ENCODE peak calls at places on chromosomes 2 and 18, in six cellular contexts. Q, B, R, P, K and G are unnamed samples.

GRCh38 chr2:86333378-86333777 is 4.0 kb downstream of the REEP1 start:
- DNase-seq in Q (no peak), B (no peak), R (no peak), P (no peak), K (no peak), G (no peak)

GRCh38 chr18:55395811-55396210 is 192.2 kb downstream of the TCF4 start:
- DNase-seq in Q (no peak), B (no peak), R (no peak), P (no peak), K (no peak), G (no peak)

GRCh38 chr18:12423820-12424219 is 16.1 kb downstream of the PRELID3A start:
- DNase-seq in Q (no peak), B (no peak), R (peak), P (no peak), K (no peak), G (no peak)

GRCh38 chr2:88517759-88518201 is 65.3 kb upstream of the FOXI3 start:
- DNase-seq in Q (no peak), B (no peak), R (no peak), P (no peak), K (no peak), G (no peak)

GRCh38 chr2:42359894-42360483 is 1.0 kb downstream of the COX7A2L start:
- DNase-seq in Q (no peak), B (no peak), R (no peak), P (no peak), K (no peak), G (no peak)

GRCh38 chr18:25759111-25759510 is 331.3 kb downstream of the SS18 start:
- DNase-seq in Q (no peak), B (no peak), R (no peak), P (no peak), K (no peak), G (no peak)

GRCh38 chr2:141062443-141062842 is 1068.4 kb downstream of the LRP1B start:
- DNase-seq in Q (no peak), B (no peak), R (peak), P (no peak), K (no peak), G (no peak)

GRCh38 chr2:64311191-64311910 is 142.6 kb upstream of the LGALSL start:
- DNase-seq in Q (no peak), B (no peak), R (no peak), P (no peak), K (no peak), G (no peak)

GRCh38 chr2:135694711-135695110 is 46.9 kb upstream of the UBXN4 start:
- DNase-seq in Q (no peak), B (no peak), R (no peak), P (no peak), K (no peak), G (no peak)

GRCh38 chr2:135647836-135648579 is 93.6 kb upstream of the UBXN4 start:
- DNase-seq in Q (no peak), B (no peak), R (no peak), P (no peak), K (no peak), G (no peak)

GRCh38 chr2:11778923-11779757 is 32.7 kb downstream of the LPIN1 start:
- DNase-seq in Q (no peak), B (peak), R (peak), P (peak), K (peak), G (no peak)

GRCh38 chr2:212929116-212929515 is 222.3 kb downstream of the IKZF2 start:
- DNase-seq in Q (no peak), B (no peak), R (no peak), P (no peak), K (peak), G (no peak)

GRCh38 chr2:229761663-229762062 is 47.3 kb upstream of the DNER start:
- DNase-seq in Q (no peak), B (no peak), R (no peak), P (no peak), K (no peak), G (no peak)

GRCh38 chr2:213834331-213834730 is 550.1 kb downstream of the SPAG16 start:
- DNase-seq in Q (no peak), B (no peak), R (no peak), P (no peak), K (no peak), G (no peak)

GRCh38 chr2:13522917-13523821 is 806.4 kb downstream of the TRIB2 start:
- DNase-seq in Q (no peak), B (no peak), R (no peak), P (peak), K (no peak), G (no peak)

GRCh38 chr18:25826823-25827617 is 263.4 kb downstream of the SS18 start:
- DNase-seq in Q (no peak), B (no peak), R (peak), P (no peak), K (no peak), G (no peak)

GRCh38 chr2:121319941-121320340 is 34.9 kb upstream of the TFCP2L1 start:
- DNase-seq in Q (no peak), B (no peak), R (no peak), P (no peak), K (no peak), G (no peak)

GRCh38 chr2:197894751-197895274 is 90.4 kb downstream of the PLCL1 start:
- DNase-seq in Q (no peak), B (no peak), R (no peak), P (no peak), K (no peak), G (no peak)

GRCh38 chr2:128069769-128070168 is 21.2 kb upstream of the UGGT1 start:
- DNase-seq in Q (no peak), B (peak), R (no peak), P (peak), K (no peak), G (no peak)

GRCh38 chr2:193187816-193188215 is 993.1 kb upstream of the TMEFF2 start:
- DNase-seq in Q (no peak), B (no peak), R (no peak), P (no peak), K (no peak), G (no peak)

GRCh38 chr2:95208101-95208500 is 780 bp downstream of the ZNF892 start:
- DNase-seq in Q (no peak), B (no peak), R (no peak), P (no peak), K (no peak), G (no peak)

GRCh38 chr2:159939946-159940345 is 122.5 kb downstream of the PLA2R1 start:
- DNase-seq in Q (no peak), B (no peak), R (no peak), P (no peak), K (peak), G (peak)

GRCh38 chr18:51621103-51621969 is 423.9 kb upstream of the MEX3C start:
- DNase-seq in Q (peak), B (peak), R (peak), P (peak), K (peak), G (no peak)

GRCh38 chr2:31980674-31981356 is 30.0 kb downstream of the MEMO1 start:
- DNase-seq in Q (no peak), B (no peak), R (peak), P (no peak), K (peak), G (no peak)

GRCh38 chr18:72808688-72809087 is 59.1 kb downstream of the NETO1 start:
- DNase-seq in Q (no peak), B (no peak), R (peak), P (no peak), K (no peak), G (no peak)

GRCh38 chr2:56009758-56010534 is 86.4 kb upstream of the EFEMP1 start:
- DNase-seq in Q (peak), B (no peak), R (peak), P (no peak), K (peak), G (no peak)

GRCh38 chr2:240922982-240923537 is 16.9 kb downstream of the CROCC2 start:
- DNase-seq in Q (no peak), B (peak), R (no peak), P (no peak), K (no peak), G (no peak)

GRCh38 chr2:38423763-38424162 is 46.7 kb upstream of the ATL2 start:
- DNase-seq in Q (no peak), B (no peak), R (no peak), P (no peak), K (no peak), G (no peak)

GRCh38 chr2:191382801-191383200 is 137.6 kb downstream of the MYO1B start:
- DNase-seq in Q (no peak), B (no peak), R (no peak), P (peak), K (no peak), G (no peak)

GRCh38 chr2:205800804-205801203 is 118.5 kb downstream of the NRP2 start:
- DNase-seq in Q (no peak), B (no peak), R (no peak), P (peak), K (no peak), G (no peak)

GRCh38 chr2:42755161-42755900 is 8.6 kb downstream of the OXER1 start:
- DNase-seq in Q (no peak), B (no peak), R (no peak), P (no peak), K (no peak), G (no peak)

GRCh38 chr2:189208254-189208653 is 28.7 kb upstream of the COL5A2 start:
- DNase-seq in Q (no peak), B (no peak), R (no peak), P (no peak), K (no peak), G (no peak)

GRCh38 chr2:46979611-46980010 is 64.0 kb upstream of the MCFD2 start:
- DNase-seq in Q (no peak), B (no peak), R (no peak), P (no peak), K (no peak), G (no peak)

GRCh38 chr2:121529439-121530209 is 1.1 kb upstream of the RNU4ATAC start:
- DNase-seq in Q (no peak), B (peak), R (peak), P (peak), K (no peak), G (no peak)

GRCh38 chr2:154963509-154963908 is 265.0 kb downstream of the KCNJ3 start:
- DNase-seq in Q (no peak), B (no peak), R (no peak), P (no peak), K (no peak), G (no peak)

GRCh38 chr2:230870544-230871360 is 6.0 kb downstream of the ITM2C start:
- DNase-seq in Q (no peak), B (no peak), R (no peak), P (no peak), K (no peak), G (no peak)

GRCh38 chr2:163351966-163352365 is 383.8 kb downstream of the FIGN start:
- DNase-seq in Q (no peak), B (no peak), R (no peak), P (no peak), K (no peak), G (no peak)